ENCODE peak calls at places on chromosome 13, in nine cellular contexts. B is AG04449, C is mammary epithelial cell, M is HFFc6, G is tibial nerve, D is right atrium auricular region, P is AG04450, H is cardiac muscle cell, L is ovary. E is an unnamed sample.

GRCh38 chr13:87877477-87877876 is 206.3 kb downstream of the SLITRK5 start:
- DNase-seq in B (no peak), C (no peak), M (no peak), G (no peak), D (no peak), P (no peak), H (no peak), L (no peak), E (no peak)

GRCh38 chr13:114152831-114153371 is 20.5 kb upstream of the RASA3 start:
- DNase-seq in B (no peak), C (no peak), M (no peak), G (no peak), D (no peak), P (no peak), H (peak), L (no peak), E (no peak)

GRCh38 chr13:104014803-104015645 is 948.8 kb upstream of the SLC10A2 start:
- DNase-seq in B (no peak), C (peak), M (no peak), G (no peak), D (no peak), P (no peak), H (peak), L (no peak), E (no peak)

GRCh38 chr13:26185720-26186119 is 36.4 kb downstream of the RNF6 start:
- DNase-seq in B (no peak), C (no peak), M (no peak), G (no peak), D (no peak), P (no peak), H (no peak), L (peak), E (no peak)

GRCh38 chr13:106570354-106570822 is 2.5 kb upstream of the ARGLU1 start:
- DNase-seq in B (no peak), C (peak), M (peak), G (peak), D (peak), P (no peak), H (peak), L (peak), E (peak)

GRCh38 chr13:107113387-107113786 is 545.5 kb upstream of the ARGLU1 start:
- DNase-seq in B (no peak), C (no peak), M (no peak), G (no peak), D (no peak), P (no peak), H (no peak), L (no peak), E (no peak)

GRCh38 chr13:110771194-110771593 is 57.7 kb downstream of the ING1 start:
- DNase-seq in B (no peak), C (no peak), M (no peak), G (no peak), D (no peak), P (no peak), H (peak), L (no peak), E (no peak)

GRCh38 chr13:26117620-26118019 is 65.8 kb upstream of the SHISA2 start:
- DNase-seq in B (no peak), C (no peak), M (no peak), G (no peak), D (no peak), P (no peak), H (no peak), L (no peak), E (no peak)

GRCh38 chr13:51328488-51328887 is 11.0 kb upstream of the SERPINE3 start:
- DNase-seq in B (no peak), C (no peak), M (no peak), G (no peak), D (peak), P (no peak), H (no peak), L (no peak), E (no peak)

GRCh38 chr13:34308725-34309124 is 490.8 kb downstream of the RFC3 start:
- DNase-seq in B (peak), C (peak), M (peak), G (no peak), D (no peak), P (no peak), H (no peak), L (no peak), E (no peak)

GRCh38 chr13:29718694-29719093 is 123.2 kb upstream of the SLC7A1 start:
- DNase-seq in B (no peak), C (no peak), M (no peak), G (no peak), D (no peak), P (no peak), H (no peak), L (no peak), E (no peak)

GRCh38 chr13:113928701-113929627 is 44.9 kb downstream of the C13orf46 start:
- DNase-seq in B (no peak), C (no peak), M (peak), G (peak), D (peak), P (peak), H (peak), L (peak), E (no peak)

GRCh38 chr13:51502206-51502651 is 49.4 kb upstream of the INTS6 start:
- DNase-seq in B (no peak), C (peak), M (peak), G (no peak), D (no peak), P (no peak), H (no peak), L (no peak), E (no peak)

GRCh38 chr13:52003551-52003950 is 7.7 kb downstream of the ATP7B start:
- DNase-seq in B (no peak), C (no peak), M (no peak), G (no peak), D (no peak), P (no peak), H (no peak), L (no peak), E (no peak)

GRCh38 chr13:67299072-67299635 is 69.0 kb upstream of the PCDH9 start:
- DNase-seq in B (no peak), C (peak), M (peak), G (no peak), D (no peak), P (peak), H (peak), L (no peak), E (no peak)

GRCh38 chr13:48531416-48532145 is 1.3 kb downstream of the RCBTB2 start:
- DNase-seq in B (no peak), C (peak), M (no peak), G (no peak), D (no peak), P (no peak), H (no peak), L (no peak), E (no peak)

GRCh38 chr13:110525328-110526319 is 35.9 kb downstream of the RAB20 start:
- DNase-seq in B (no peak), C (no peak), M (no peak), G (no peak), D (no peak), P (no peak), H (no peak), L (no peak), E (no peak)

GRCh38 chr13:49029570-49029969 is 53.9 kb downstream of the FNDC3A start:
- DNase-seq in B (no peak), C (no peak), M (no peak), G (no peak), D (no peak), P (no peak), H (no peak), L (no peak), E (no peak)

GRCh38 chr13:113405481-113406300 is 41.8 kb upstream of the GRTP1 start:
- DNase-seq in B (no peak), C (no peak), M (no peak), G (peak), D (no peak), P (no peak), H (no peak), L (peak), E (no peak)

GRCh38 chr13:40755082-40755755 is 15.8 kb downstream of the MRPS31 start:
- DNase-seq in B (no peak), C (no peak), M (no peak), G (no peak), D (no peak), P (no peak), H (no peak), L (no peak), E (no peak)

GRCh38 chr13:97122381-97122996 is 99.6 kb upstream of the MBNL2 start:
- DNase-seq in B (no peak), C (peak), M (peak), G (no peak), D (no peak), P (no peak), H (peak), L (no peak), E (no peak)

GRCh38 chr13:28586585-28587540 is 72.1 kb upstream of the POMP start:
- DNase-seq in B (no peak), C (no peak), M (no peak), G (no peak), D (no peak), P (no peak), H (no peak), L (no peak), E (no peak)

GRCh38 chr13:26474286-26474685 is 83.2 kb upstream of the WASF3 start:
- DNase-seq in B (no peak), C (no peak), M (no peak), G (no peak), D (peak), P (no peak), H (no peak), L (no peak), E (no peak)

GRCh38 chr13:48210178-48210577 is 22.8 kb upstream of the ITM2B start:
- DNase-seq in B (peak), C (peak), M (peak), G (no peak), D (no peak), P (peak), H (peak), L (no peak), E (no peak)

GRCh38 chr13:87376081-87376480 is 295.1 kb upstream of the SLITRK5 start:
- DNase-seq in B (no peak), C (peak), M (no peak), G (no peak), D (no peak), P (no peak), H (no peak), L (no peak), E (no peak)

GRCh38 chr13:92974905-92975429 is 251.6 kb upstream of the GPC6 start:
- DNase-seq in B (no peak), C (no peak), M (no peak), G (no peak), D (no peak), P (no peak), H (no peak), L (no peak), E (no peak)

GRCh38 chr13:92972751-92973150 is 253.9 kb upstream of the GPC6 start:
- DNase-seq in B (no peak), C (no peak), M (no peak), G (no peak), D (no peak), P (no peak), H (no peak), L (no peak), E (no peak)

DNA sequence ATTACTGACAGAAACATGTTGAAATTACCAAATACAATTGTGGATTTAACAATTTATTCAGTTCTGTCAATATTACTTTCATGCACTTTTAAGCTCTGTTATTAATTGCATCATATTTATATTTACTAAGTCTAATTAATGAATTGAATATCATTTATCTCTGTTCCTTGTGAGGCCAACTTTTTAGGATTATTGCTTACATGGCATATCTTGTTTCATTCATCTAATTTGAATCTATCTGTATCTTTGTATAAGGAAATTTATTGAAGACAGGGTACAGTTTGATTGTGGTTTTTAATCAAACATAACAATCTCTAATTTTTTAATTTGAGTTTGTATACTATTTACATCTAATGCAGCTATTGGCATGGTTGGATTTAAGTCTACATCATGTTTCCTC is 249.9 kb upstream of the GPC6 start:
- DNase-seq in B (no peak), C (no peak), M (no peak), G (no peak), D (no peak), P (no peak), H (no peak), L (no peak), E (no peak)
- TF ChIP-seq CTCF in B (no peak), C (no peak), M (no peak), G (no peak), D (no peak), P (no peak), H (no peak), L (no peak), E (no peak)

GRCh38 chr13:50082426-50083283 is 67.4 kb downstream of the KCNRG start:
- DNase-seq in B (no peak), C (peak), M (peak), G (peak), D (no peak), P (no peak), H (peak), L (peak), E (peak)

GRCh38 chr13:50080158-50080855 is 65.1 kb downstream of the KCNRG start:
- DNase-seq in B (no peak), C (peak), M (peak), G (no peak), D (no peak), P (no peak), H (peak), L (no peak), E (peak)

GRCh38 chr13:50080856-50081105 is 65.5 kb downstream of the KCNRG start:
- DNase-seq in B (no peak), C (peak), M (peak), G (no peak), D (no peak), P (no peak), H (no peak), L (no peak), E (no peak)

GRCh38 chr13:50081899-50082425 is 66.7 kb downstream of the KCNRG start:
- DNase-seq in B (peak), C (peak), M (peak), G (peak), D (peak), P (peak), H (peak), L (peak), E (peak)

DNA sequence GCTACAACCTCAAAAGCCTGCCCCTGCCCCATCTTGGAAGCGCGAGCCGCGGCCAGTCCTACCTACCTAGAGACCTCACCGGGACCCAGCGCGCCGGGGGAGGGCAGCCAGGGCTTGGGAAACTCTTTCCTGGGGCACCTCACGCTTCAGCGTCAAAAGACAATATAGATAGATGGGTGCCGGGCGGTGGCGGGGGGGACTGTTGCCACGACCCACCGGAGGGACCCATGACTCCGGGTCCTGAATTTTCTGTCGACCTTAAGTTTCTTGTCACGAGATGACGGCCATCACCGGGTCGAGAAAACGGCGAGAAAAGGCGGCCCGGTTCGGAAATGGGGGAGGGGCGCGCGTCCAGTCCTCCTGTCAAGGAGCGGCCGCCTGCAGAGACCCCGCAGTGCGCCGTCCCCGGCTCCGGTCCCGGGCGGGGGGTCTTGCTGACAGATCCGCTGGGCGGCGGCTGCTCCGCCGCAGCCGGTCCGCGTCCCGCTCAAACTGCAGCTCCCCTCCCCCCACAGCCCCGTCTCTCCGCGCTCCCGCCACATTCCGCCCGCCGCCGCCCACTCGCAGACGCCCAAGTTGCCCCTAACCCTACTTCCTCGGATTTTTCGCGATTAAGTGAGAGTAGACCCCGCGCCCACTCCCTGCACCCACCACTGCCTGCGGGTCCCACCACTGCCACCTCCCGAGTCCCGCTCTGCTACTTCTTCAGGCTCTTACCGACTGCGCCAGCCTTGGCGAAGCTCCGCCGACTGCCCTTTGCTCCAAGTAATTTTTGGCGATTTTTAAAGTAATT is 66.1 kb downstream of the KCNRG start:
- DNase-seq in B (no peak), C (no peak), M (no peak), G (no peak), D (no peak), P (no peak), H (peak), L (peak), E (peak)
- TF ChIP-seq CTCF in B (no peak), C (no peak), M (peak), G (peak), D (no peak), P (peak), H (peak), L (no peak), E (no peak)

GRCh38 chr13:99197257-99197651 is 3.4 kb upstream of the UBAC2 start:
- DNase-seq in B (no peak), C (no peak), M (no peak), G (no peak), D (peak), P (no peak), H (no peak), L (no peak), E (no peak)

GRCh38 chr13:99199541-99200432 is 867 bp upstream of the UBAC2 start:
- DNase-seq in B (no peak), C (peak), M (no peak), G (no peak), D (peak), P (no peak), H (no peak), L (no peak), E (no peak)

GRCh38 chr13:99198630-99199029 is 2.0 kb upstream of the UBAC2 start:
- DNase-seq in B (no peak), C (peak), M (no peak), G (no peak), D (no peak), P (no peak), H (no peak), L (no peak), E (no peak)

GRCh38 chr13:99193152-99193551 is 7.5 kb upstream of the UBAC2 start:
- DNase-seq in B (no peak), C (no peak), M (no peak), G (no peak), D (peak), P (no peak), H (no peak), L (no peak), E (no peak)

GRCh38 chr13:99196466-99197256 is 4.0 kb upstream of the UBAC2 start:
- DNase-seq in B (no peak), C (peak), M (no peak), G (no peak), D (no peak), P (no peak), H (no peak), L (no peak), E (no peak)
- TF ChIP-seq CTCF in B (no peak), C (no peak), M (peak), G (no peak), D (no peak), P (peak), H (peak), L (no peak), E (no peak)

GRCh38 chr13:45728759-45729158 is 26.6 kb downstream of the CBY2 start:
- DNase-seq in B (no peak), C (no peak), M (no peak), G (no peak), D (no peak), P (no peak), H (peak), L (no peak), E (peak)
- TF ChIP-seq CTCF in B (no peak), C (no peak), M (peak), G (no peak), D (no peak), P (peak), H (peak), L (no peak), E (peak)

DNA sequence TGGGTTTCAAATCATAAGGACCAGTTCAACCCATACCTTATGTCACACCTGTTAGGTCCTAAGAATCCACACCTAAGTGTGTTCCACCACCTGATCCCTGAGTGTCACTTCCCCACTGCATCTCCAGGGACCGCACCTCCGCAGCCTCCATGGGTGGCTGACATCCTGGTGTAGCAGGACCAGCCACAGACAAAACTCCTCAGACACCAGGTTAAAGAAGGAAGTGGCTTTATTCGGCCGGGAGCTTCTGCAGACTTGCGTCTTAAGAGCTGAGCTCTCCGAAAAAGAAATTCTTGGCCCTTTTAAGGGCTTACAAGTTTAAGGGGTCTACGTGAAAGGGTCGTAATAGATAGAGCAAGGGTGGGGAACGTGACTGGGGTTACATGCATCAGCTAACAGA is 509.9 kb downstream of the MYO16 start:
- DNase-seq in B (no peak), C (no peak), M (no peak), G (no peak), D (no peak), P (no peak), H (no peak), L (no peak), E (no peak)
- TF ChIP-seq CTCF in B (no peak), C (no peak), M (no peak), G (no peak), D (no peak), P (no peak), H (no peak), L (no peak), E (no peak)

GRCh38 chr13:46553886-46554855 is 1.2 kb downstream of the LRCH1 start:
- DNase-seq in B (no peak), C (peak), M (peak), G (peak), D (peak), P (no peak), H (peak), L (peak), E (peak)
- TF ChIP-seq CTCF in B (peak), C (peak), M (peak), G (peak), D (peak), P (peak), H (peak), L (no peak), E (peak)

GRCh38 chr13:21238267-21238666 is 61.8 kb downstream of the MRPL57 start:
- DNase-seq in B (no peak), C (no peak), M (no peak), G (no peak), D (no peak), P (no peak), H (no peak), L (no peak), E (no peak)

GRCh38 chr13:21243843-21244184 is 67.4 kb downstream of the MRPL57 start:
- DNase-seq in B (no peak), C (no peak), M (no peak), G (no peak), D (no peak), P (no peak), H (no peak), L (no peak), E (no peak)

GRCh38 chr13:21240586-21240985 is 64.1 kb downstream of the MRPL57 start:
- DNase-seq in B (peak), C (no peak), M (peak), G (no peak), D (no peak), P (no peak), H (peak), L (no peak), E (no peak)

GRCh38 chr13:21243045-21243842 is 66.8 kb downstream of the MRPL57 start:
- DNase-seq in B (no peak), C (no peak), M (no peak), G (no peak), D (no peak), P (no peak), H (no peak), L (no peak), E (no peak)

DNA sequence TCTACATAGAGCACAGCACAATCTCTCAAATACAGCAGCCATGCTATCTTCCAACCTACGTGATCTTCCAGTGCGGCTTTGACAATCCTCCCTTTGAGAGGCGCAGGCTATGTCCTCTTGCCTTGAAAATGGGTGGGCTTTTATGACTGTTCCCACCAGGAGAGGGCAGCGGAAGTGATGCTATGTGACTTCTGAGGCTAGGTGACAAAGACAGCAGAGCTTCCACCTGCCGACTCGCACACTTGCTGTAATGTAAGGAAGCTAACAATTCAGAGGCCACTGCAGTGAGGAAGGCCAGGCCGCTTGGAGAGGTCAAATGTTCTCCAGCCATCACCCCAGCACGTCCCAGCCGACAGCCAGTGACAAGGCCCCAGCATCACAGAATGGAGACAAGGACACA is 65.8 kb downstream of the MRPL57 start:
- DNase-seq in B (no peak), C (no peak), M (no peak), G (no peak), D (no peak), P (no peak), H (no peak), L (no peak), E (peak)
- TF ChIP-seq CTCF in B (no peak), C (no peak), M (no peak), G (no peak), D (no peak), P (no peak), H (no peak), L (no peak), E (no peak)

E was measured in nephron progenitor cell.